ENCODE peak calls at places on chromosomes 4 and X, in four cellular contexts. N, I, U and E are unnamed samples.

GRCh38 chr4:7598939-7599790 is 164.4 kb upstream of the PSAPL1 start:
- DNase-seq in N (no peak), U (no peak), I (peak; percentile 84), E (no peak)

GRCh38 chrX:24113161-24113560 is 36.4 kb upstream of the ZFX start:
- DNase-seq in I (no peak), U (no peak), N (no peak), E (no peak)

GRCh38 chr4:2255501-2256155 is 6.3 kb downstream of the MXD4 start:
- DNase-seq in U (no peak), I (no peak), N (peak; percentile 16), E (peak; percentile 56)

GRCh38 chr4:163693211-163693610 is 198.7 kb downstream of the TMA16 start:
- DNase-seq in I (no peak), U (peak; percentile 54), N (no peak), E (no peak)

GRCh38 chr4:107665001-107665400 is 55.0 kb downstream of the PAPSS1 start:
- DNase-seq in U (no peak), N (no peak), I (no peak), E (no peak)

GRCh38 chr4:168662297-168662985 is 165.6 kb downstream of the PALLD start:
- DNase-seq in I (no peak), U (no peak), N (no peak), E (no peak)

GRCh38 chr4:159684061-159684460 is 581.2 kb downstream of the RAPGEF2 start:
- DNase-seq in U (no peak), N (no peak), I (no peak), E (no peak)

GRCh38 chrX:72262077-72262476 is 15.0 kb downstream of the RPS4X start:
- DNase-seq in I (peak; percentile 38), N (no peak), U (no peak), E (no peak)

GRCh38 chr4:159787901-159788300 is 685.0 kb downstream of the RAPGEF2 start:
- DNase-seq in I (no peak), U (peak; percentile 68), N (no peak), E (no peak)

GRCh38 chr4:169620846-169621228 is 459 bp downstream of the CLCN3 start:
- DNase-seq in I (no peak), N (no peak), U (no peak), E (peak; percentile 18)

GRCh38 chrX:23884427-23885024 is 23.2 kb downstream of the APOO start:
- DNase-seq in I (no peak), U (no peak), N (no peak), E (no peak)

GRCh38 chrX:10636337-10636736 is 16.0 kb upstream of the MID1 start:
- DNase-seq in N (no peak), I (no peak), U (no peak), E (no peak)

GRCh38 chr4:80438016-80438415 is 102.5 kb downstream of the CFAP299 start:
- DNase-seq in U (no peak), N (no peak), I (no peak), E (no peak)

GRCh38 chrX:49165901-49166881 is 3.6 kb downstream of the MAGIX start:
- DNase-seq in I (peak; percentile 81), U (no peak), N (peak; percentile 44), E (peak; percentile 83)

GRCh38 chr4:2256781-2257191 is 5.1 kb downstream of the MXD4 start:
- DNase-seq in N (peak; percentile 11), U (no peak), I (no peak), E (peak; percentile 25)

GRCh38 chr4:87978656-87979055 is 3.1 kb downstream of the SPP1 start:
- DNase-seq in N (no peak), U (no peak), I (no peak), E (no peak)

GRCh38 chrX:119756926-119757635 is 1.3 kb upstream of the SOWAHD start:
- DNase-seq in N (no peak), I (no peak), U (no peak), E (no peak)

GRCh38 chr4:56622176-56622575 is 58.9 kb downstream of the HOPX start:
- DNase-seq in U (no peak), I (peak; percentile 29), N (no peak), E (no peak)

GRCh38 chr4:118989098-118990080 is 100.7 kb downstream of the SYNPO2 start:
- DNase-seq in I (no peak), N (no peak), U (peak; percentile 89), E (no peak)

GRCh38 chr4:111937368-111937767 is 207.9 kb upstream of the FAM241A start:
- DNase-seq in N (no peak), U (no peak), I (no peak), E (no peak)

GRCh38 chr4:36224969-36225903 is 19.1 kb downstream of the ARAP2 start:
- DNase-seq in N (no peak), U (no peak), I (no peak), E (no peak)

GRCh38 chr4:36609631-36610030 is 328.2 kb downstream of the DTHD1 start:
- DNase-seq in U (no peak), N (no peak), I (no peak), E (no peak)

GRCh38 chr4:112908511-112908910 is 140.9 kb upstream of the ANK2 start:
- DNase-seq in N (no peak), I (no peak), U (no peak), E (no peak)

GRCh38 chr4:41859106-41859505 is 76.1 kb upstream of the TMEM33 start:
- DNase-seq in I (no peak), N (no peak), U (no peak), E (no peak)

GRCh38 chr4:168667397-168667796 is 170.5 kb downstream of the PALLD start:
- DNase-seq in N (no peak), U (no peak), I (no peak), E (no peak)

GRCh38 chrX:119496521-119496829 is 28.2 kb downstream of the SLC25A5 start:
- DNase-seq in N (no peak), I (no peak), U (no peak), E (no peak)

GRCh38 chr4:6900181-6900812 is 9.3 kb upstream of the TBC1D14 start:
- DNase-seq in I (no peak), N (no peak), U (no peak), E (no peak)

GRCh38 chr4:138035781-138036258 is 206.3 kb downstream of the SLC7A11 start:
- DNase-seq in N (no peak), U (no peak), I (peak; percentile 43), E (no peak)